ENCODE peak calls at places on chromosomes 6 and 20, in six cellular contexts. Z, A, Y, S, T and H are unnamed samples.

GRCh38 chr6:56851541-56852248 is 103.2 kb upstream of the BEND6 start:
- DNase-seq in S (peak), A (peak), Y (peak), T (peak), Z (no peak), H (no peak)

GRCh38 chr6:84929212-84929611 is 164.8 kb upstream of the TBX18 start:
- DNase-seq in T (no peak), Z (no peak), S (no peak), A (no peak), Y (no peak), H (no peak)

GRCh38 chr6:30107756-30108155 is 5.1 kb downstream of the TRIM31 start:
- DNase-seq in Z (no peak), S (no peak), A (no peak), T (no peak), Y (no peak), H (no peak)

GRCh38 chr20:24776755-24777271 is 172.3 kb upstream of the CST7 start:
- DNase-seq in Z (no peak), S (no peak), A (no peak), Y (no peak), T (no peak), H (no peak)

GRCh38 chr6:161011509-161012480 is 20.2 kb downstream of the MAP3K4 start:
- DNase-seq in Y (no peak), S (peak), T (no peak), Z (no peak), A (no peak), H (no peak)

GRCh38 chr6:150565945-150566344 is 33.7 kb upstream of the PLEKHG1 start:
- DNase-seq in A (no peak), Y (no peak), Z (no peak), T (no peak), S (no peak), H (no peak)

GRCh38 chr6:52645976-52646375 is 24.9 kb upstream of the TMEM14A start:
- DNase-seq in Y (no peak), T (no peak), S (no peak), A (no peak), Z (no peak), H (no peak)

GRCh38 chr20:1876217-1876921 is 18.8 kb upstream of the SIRPA start:
- DNase-seq in A (no peak), Z (no peak), Y (peak), S (no peak), T (no peak), H (no peak)

GRCh38 chr6:93123585-93123984 is 295.8 kb downstream of the EPHA7 start:
- DNase-seq in T (no peak), Z (no peak), S (no peak), A (no peak), Y (no peak), H (no peak)

GRCh38 chr6:40286721-40287120 is 300.4 kb downstream of the LRFN2 start:
- DNase-seq in S (no peak), Y (no peak), A (no peak), Z (no peak), T (no peak), H (no peak)
- TF ChIP-seq CTCF in S (peak), Y (no peak), A (no peak), Z (no peak), T (no peak), H (no peak)

DNA sequence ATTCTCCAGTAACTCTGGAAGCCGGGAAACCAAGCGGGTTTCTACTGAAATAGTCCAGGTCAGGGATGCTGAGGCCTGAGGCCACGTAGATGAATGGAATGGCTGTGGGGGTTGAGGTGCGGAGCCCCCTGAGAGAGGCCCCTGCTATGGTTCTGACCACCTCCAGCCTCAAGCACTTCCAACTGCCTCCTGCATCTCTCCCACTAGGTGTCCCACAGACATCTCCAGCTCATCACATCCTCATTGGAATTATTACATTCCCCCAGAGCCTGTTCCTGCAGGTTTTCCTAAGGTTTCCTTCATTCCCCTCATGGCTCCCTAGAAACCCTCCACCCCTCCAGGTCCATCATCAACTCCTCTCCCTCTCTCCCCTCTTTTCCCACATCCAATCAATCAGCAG is 48.7 kb downstream of the UNC5CL start:
- DNase-seq in Z (no peak), A (no peak), Y (no peak), T (no peak), S (no peak), H (no peak)
- TF ChIP-seq CTCF in Z (no peak), A (no peak), Y (no peak), T (peak), S (no peak), H (no peak)

GRCh38 chr6:166771701-166772100 is 144.7 kb upstream of the RPS6KA2 start:
- DNase-seq in T (no peak), S (no peak), Y (no peak), A (peak), Z (no peak), H (no peak)

GRCh38 chr6:166774292-166774691 is 147.2 kb upstream of the RPS6KA2 start:
- DNase-seq in Z (no peak), Y (no peak), A (peak), S (no peak), T (no peak), H (no peak)

GRCh38 chr6:166770216-166771116 is 143.4 kb upstream of the RPS6KA2 start:
- DNase-seq in T (no peak), A (peak), S (no peak), Z (no peak), Y (no peak), H (no peak)

GRCh38 chr6:166774770-166775169 is 147.7 kb upstream of the RPS6KA2 start:
- DNase-seq in S (no peak), Y (peak), A (peak), Z (no peak), T (no peak), H (no peak)

GRCh38 chr6:166772518-166772917 is 145.5 kb upstream of the RPS6KA2 start:
- DNase-seq in S (no peak), T (no peak), A (peak), Z (no peak), Y (peak), H (no peak)
- TF ChIP-seq CTCF in S (peak), T (peak), A (no peak), Z (no peak), Y (no peak), H (no peak)

DNA sequence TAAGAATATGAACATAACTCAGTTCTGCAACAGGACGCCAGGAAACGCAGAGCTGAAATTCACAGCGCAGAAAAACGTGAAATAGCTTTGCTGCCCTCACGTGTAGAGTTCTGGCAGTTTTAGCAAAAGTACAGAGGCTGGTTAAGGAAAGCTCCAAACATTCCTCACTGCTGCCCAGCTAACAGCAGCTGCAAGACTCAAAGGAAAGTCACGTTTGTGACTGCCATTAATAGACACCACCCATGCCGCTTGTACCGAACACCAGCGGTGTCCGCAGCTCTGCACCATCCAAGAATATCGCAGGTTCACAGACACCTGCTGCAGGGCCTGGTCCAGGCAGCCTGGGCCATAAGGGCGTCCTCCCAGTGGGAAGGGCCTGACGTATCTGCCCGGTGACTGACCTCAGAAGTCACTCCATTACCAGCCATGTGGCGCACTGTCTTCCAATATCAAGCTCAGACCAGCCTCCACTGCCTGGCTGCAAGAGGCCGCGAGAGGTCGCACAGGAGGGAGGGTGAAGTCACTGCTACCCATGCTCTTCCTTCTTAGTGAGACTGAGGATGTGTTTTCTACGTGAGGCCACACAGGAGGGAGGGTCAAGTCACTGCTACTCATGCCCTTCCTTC is 61.4 kb downstream of the WDR27 start:
- DNase-seq in Z (peak), S (no peak), A (no peak), Y (no peak), T (no peak), H (no peak)
- TF ChIP-seq CTCF in Z (no peak), S (no peak), A (no peak), Y (no peak), T (no peak), H (peak)

GRCh38 chr6:4059115-4059777 is 19.7 kb downstream of the FAM217A start:
- DNase-seq in A (no peak), T (peak), S (no peak), Z (no peak), Y (peak), H (no peak)
- TF ChIP-seq CTCF in A (no peak), T (no peak), S (no peak), Z (no peak), Y (no peak), H (no peak)

GRCh38 chr6:1336246-1336843 is 24.4 kb downstream of the FOXQ1 start:
- DNase-seq in S (peak), T (peak), Z (no peak), Y (peak), A (peak), H (no peak)
- TF ChIP-seq CTCF in S (peak), T (peak), Z (peak), Y (peak), A (peak), H (no peak)

GRCh38 chr20:50713677-50714101 is 17.7 kb upstream of the PARD6B start:
- DNase-seq in A (peak), T (no peak), Z (no peak), S (peak), Y (peak), H (no peak)
- TF ChIP-seq CTCF in A (no peak), T (peak), Z (peak), S (peak), Y (peak), H (no peak)

DNA sequence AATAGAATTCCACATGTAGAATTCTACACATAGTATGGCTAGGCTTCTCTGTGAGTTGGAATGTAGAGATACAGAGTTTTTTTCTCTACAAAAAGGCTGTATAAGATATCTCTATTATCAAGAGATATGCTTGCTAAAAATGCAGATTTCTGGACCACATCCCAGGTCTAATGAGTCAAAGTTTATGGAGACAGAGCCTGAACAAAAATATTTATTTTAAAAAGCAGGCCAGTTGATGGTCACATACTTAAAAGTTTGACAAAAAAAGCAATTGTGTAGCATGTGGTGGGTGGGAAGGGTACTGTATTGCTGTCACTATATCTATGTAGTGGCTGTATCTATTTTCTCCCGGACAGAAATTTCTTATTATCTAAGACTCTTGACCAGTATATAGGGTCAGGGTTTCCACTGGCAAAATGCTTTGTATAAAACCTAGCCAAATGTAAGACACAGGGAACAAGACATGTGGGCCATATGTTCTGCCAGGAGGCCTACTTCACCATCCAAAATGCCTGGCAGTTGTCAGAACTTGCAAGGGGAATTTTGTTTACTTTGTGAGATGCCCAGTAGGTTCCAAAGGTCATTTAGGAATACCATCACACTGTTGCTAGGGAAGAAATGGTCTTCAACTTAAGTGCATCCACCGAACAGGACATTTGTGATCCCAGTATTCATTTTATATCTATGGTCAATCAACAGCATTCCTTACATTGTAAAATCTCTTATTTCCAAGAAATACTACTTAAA is 60.6 kb downstream of the SHPRH start:
- DNase-seq in T (peak), S (no peak), Y (no peak), Z (no peak), A (no peak), H (no peak)
- TF ChIP-seq CTCF in T (no peak), S (no peak), Y (no peak), Z (no peak), A (no peak), H (no peak)